ENCODE peak calls at places on chromosomes 6 and 20, in four cellular contexts. S, Y, W and Q are unnamed samples.

GRCh38 chr20:48841196-48841860 is 13.5 kb upstream of the PREX1 start:
- DNase-seq in W (no peak), S (no peak), Y (no peak), Q (no peak)

GRCh38 chr6:141452354-141452686 is 680.4 kb upstream of the GJE1 start:
- DNase-seq in Y (no peak), W (no peak), S (no peak), Q (no peak)

GRCh38 chr6:63533952-63534351 is 38.3 kb upstream of the LOC128125822 start:
- DNase-seq in Y (no peak), W (no peak), S (no peak), Q (no peak)

GRCh38 chr20:19757487-19757972 is 528 bp upstream of the RIN2 start:
- DNase-seq in W (peak; percentile 83), Y (peak; percentile 86), S (peak; percentile 70), Q (peak; percentile 62)

GRCh38 chr6:154615483-154616025 is 105.1 kb upstream of the CNKSR3 start:
- DNase-seq in Y (peak; percentile 49), W (no peak), S (peak; percentile 60), Q (no peak)

GRCh38 chr20:63533388-63533787 is 3.8 kb downstream of the PTK6 start:
- DNase-seq in S (no peak), Y (no peak), W (no peak), Q (no peak)

GRCh38 chr6:90297124-90297865 is 652 bp upstream of the BACH2 start:
- DNase-seq in S (peak; percentile 35), W (no peak), Y (no peak), Q (peak; percentile 24)

GRCh38 chr6:82144007-82144851 is 103.3 kb downstream of the IBTK start:
- DNase-seq in W (no peak), Y (peak; percentile 98), S (no peak), Q (no peak)

GRCh38 chr6:116969211-116969863 is 92.3 kb downstream of the RFX6 start:
- DNase-seq in W (no peak), S (no peak), Y (peak; percentile 39), Q (peak; percentile 45)

GRCh38 chr6:35624341-35625070 is 64.2 kb downstream of the FKBP5 start:
- DNase-seq in S (no peak), Y (peak; percentile 49), W (no peak), Q (no peak)

GRCh38 chr6:44925100-44925739 is 402.9 kb upstream of the RUNX2 start:
- DNase-seq in S (no peak), Y (peak; percentile 51), W (no peak), Q (no peak)

GRCh38 chr6:81969814-81970213 is 217.3 kb upstream of the TENT5A start:
- DNase-seq in W (peak; percentile 62), Y (no peak), S (peak; percentile 56), Q (no peak)

GRCh38 chr20:13331536-13331935 is 110.5 kb downstream of the ISM1 start:
- DNase-seq in S (no peak), W (no peak), Y (peak; percentile 28), Q (no peak)

GRCh38 chr6:165704001-165704748 is 41.1 kb upstream of the PDE10A start:
- DNase-seq in Y (no peak), W (no peak), S (no peak), Q (no peak)

GRCh38 chr6:85192186-85192585 is 257.7 kb upstream of the NT5E start:
- DNase-seq in Y (no peak), W (no peak), S (no peak), Q (no peak)

GRCh38 chr20:35601021-35601973 is 14.3 kb upstream of the SPAG4 start:
- DNase-seq in W (peak; percentile 91), S (peak; percentile 80), Y (peak; percentile 76), Q (peak; percentile 62)

GRCh38 chr6:67640462-67640861 is 994.6 kb upstream of the ADGRB3 start:
- DNase-seq in S (no peak), W (no peak), Y (peak; percentile 33), Q (no peak)

GRCh38 chr6:26215200-26216014 is 128.2 kb downstream of the HFE start:
- DNase-seq in S (no peak), Y (peak; percentile 59), W (peak; percentile 60), Q (no peak)

GRCh38 chr6:24907959-24908358 is 27.8 kb downstream of the RIPOR2 start:
- DNase-seq in S (no peak), W (no peak), Y (no peak), Q (no peak)

GRCh38 chr6:139568157-139568955 is 193.9 kb upstream of the CITED2 start:
- DNase-seq in Y (peak; percentile 60), S (no peak), W (no peak), Q (no peak)
- H2BK12ac ChIP-seq in Y (peak overlapping the region; percentile 54), S (no peak overlapping the region), W (no peak overlapping the region), Q (no peak overlapping the region)

GRCh38 chr6:105251689-105252088 is 71.9 kb upstream of the POPDC3 start:
- DNase-seq in Y (peak; percentile 63), S (no peak), W (no peak), Q (no peak)
- H2BK12ac ChIP-seq in Y (no peak overlapping the region), S (no peak overlapping the region), W (no peak overlapping the region), Q (no peak overlapping the region)

DNA sequence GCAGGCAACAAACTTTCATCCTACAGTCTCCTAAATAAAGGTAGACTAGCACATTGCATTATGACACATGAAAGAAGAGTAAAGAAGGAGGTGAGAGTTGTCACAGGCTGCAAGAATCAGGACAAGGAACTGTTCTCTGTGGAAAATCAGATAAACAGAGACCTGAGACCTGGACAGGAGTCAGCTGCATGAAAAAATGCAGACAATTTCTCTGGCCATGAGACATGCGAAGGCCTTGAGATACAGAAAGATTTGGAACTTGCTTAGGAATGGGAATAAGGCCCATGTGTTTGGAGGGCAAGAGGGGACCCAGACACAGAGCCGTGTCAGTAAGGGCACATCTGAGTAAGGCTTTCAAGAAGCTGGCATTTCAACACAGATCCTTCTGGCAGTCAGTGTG is 674.6 kb upstream of the AGPAT4 start:
- DNase-seq in W (no peak), S (no peak), Y (no peak), Q (no peak)
- H2BK12ac ChIP-seq in W (no peak overlapping the region), S (no peak overlapping the region), Y (no peak overlapping the region), Q (no peak overlapping the region)

GRCh38 chr6:139376054-139376355 is 1.6 kb upstream of the CITED2 start:
- DNase-seq in W (no peak), Y (peak; percentile 76), S (no peak), Q (no peak)

GRCh38 chr6:139374357-139375238 is at the start of gene CITED2:
- DNase-seq in W (peak; percentile 97), Y (peak; percentile 97), S (peak; percentile 92), Q (peak; percentile 96)

GRCh38 chr6:139375239-139376053 is 998 bp upstream of the CITED2 start:
- DNase-seq in W (peak; percentile 91), Y (peak; percentile 98), S (peak; percentile 93), Q (peak; percentile 93)

GRCh38 chr6:139378226-139378625 is 3.8 kb upstream of the CITED2 start:
- DNase-seq in W (no peak), S (no peak), Y (no peak), Q (no peak)

GRCh38 chr6:139376604-139377218 is 2.3 kb upstream of the CITED2 start:
- DNase-seq in W (no peak), S (no peak), Y (peak; percentile 55), Q (no peak)
- H2BK12ac ChIP-seq in W (peak overlapping the region; percentile 62), S (no peak overlapping the region), Y (peak overlapping the region; percentile 33), Q (no peak overlapping the region)

DNA sequence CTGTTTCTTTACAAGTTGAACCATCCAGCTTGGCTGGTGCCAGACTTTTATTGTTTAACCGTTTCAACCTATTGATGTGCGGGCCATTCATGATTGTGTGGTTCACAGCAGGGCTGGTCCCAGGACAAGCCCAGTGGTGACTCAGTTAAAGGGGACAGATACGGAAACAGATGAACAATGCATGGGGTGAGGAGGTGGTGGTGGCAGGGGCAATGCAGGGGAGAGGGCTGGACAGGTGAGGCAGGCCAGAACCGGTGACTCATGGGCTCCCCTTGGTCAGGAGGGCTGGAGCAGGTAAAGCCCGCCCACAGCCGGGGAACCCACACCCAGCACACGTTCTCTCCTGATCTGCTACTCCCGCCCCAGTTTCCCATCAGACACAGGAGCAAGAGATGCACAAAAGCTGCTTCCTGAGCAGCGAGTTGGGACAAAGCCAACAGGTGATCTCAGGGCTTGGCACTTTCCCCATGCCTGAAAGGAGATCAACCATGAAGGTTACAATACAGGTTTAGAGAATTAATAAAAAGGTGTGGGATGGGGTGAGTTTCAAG is 232.2 kb downstream of the LY86 start:
- DNase-seq in W (no peak), Y (no peak), S (peak; percentile 78), Q (peak; percentile 33)
- H2BK12ac ChIP-seq in W (peak overlapping the region; percentile 42), Y (no peak overlapping the region), S (no peak overlapping the region), Q (no peak overlapping the region)

GRCh38 chr20:833450-834150 is at the start of gene FAM110A:
- DNase-seq in Y (peak; percentile 96), S (peak; percentile 97), W (peak; percentile 93), Q (peak; percentile 86)
- H2BK12ac ChIP-seq in Y (peak within 1 kb of the TSS; percentile 45), S (no peak within 1 kb of the TSS), W (no peak within 1 kb of the TSS), Q (no peak within 1 kb of the TSS)

GRCh38 chr6:42041131-42042055 is 8.9 kb upstream of the TAF8 start:
- DNase-seq in W (no peak), S (no peak), Y (no peak), Q (no peak)
- H2BK12ac ChIP-seq in W (no peak overlapping the region), S (no peak overlapping the region), Y (peak overlapping the region; percentile 21), Q (no peak overlapping the region)